ENCODE peak calls at places on chromosome 12, in five cellular contexts. L is HL-60, N is kidney epithelial cell, K is fibroblast of lung, Q is cardiac muscle cell. O is an unnamed sample.

GRCh38 chr12:85733984-85734383 is 102.2 kb downstream of the RASSF9 start:
- DNase-seq in K (peak; percentile 18), L (no peak), Q (peak; percentile 32), N (no peak), O (no peak)

GRCh38 chr12:8709124-8709830 is 11.5 kb downstream of the RIMKLB start:
- DNase-seq in K (no peak), Q (no peak), L (no peak), N (no peak), O (no peak)

GRCh38 chr12:51395283-51396230 is 4.4 kb upstream of the GALNT6 start:
- DNase-seq in Q (no peak), K (no peak), N (no peak), L (no peak), O (no peak)

GRCh38 chr12:120119395-120119973 is 2.9 kb upstream of the RAB35 start:
- DNase-seq in L (no peak), Q (no peak), K (peak; percentile 33), N (no peak), O (no peak)

GRCh38 chr12:12432373-12432772 is 75.5 kb downstream of the BORCS5 start:
- DNase-seq in Q (peak; percentile 68), L (no peak), K (peak; percentile 74), N (no peak), O (peak; percentile 79)

GRCh38 chr12:11717533-11717961 is 68.1 kb downstream of the ETV6 start:
- DNase-seq in K (peak; percentile 36), L (no peak), Q (no peak), N (peak; percentile 37), O (no peak)

GRCh38 chr12:120102189-120103043 is 14.1 kb downstream of the RAB35 start:
- DNase-seq in L (peak; percentile 44), K (no peak), N (no peak), Q (no peak), O (no peak)

GRCh38 chr12:56119361-56119796 is 1.3 kb downstream of the ZC3H10 start:
- DNase-seq in Q (peak; percentile 97), N (peak; percentile 79), L (peak; percentile 86), K (peak; percentile 89), O (peak; percentile 92)

GRCh38 chr12:65765436-65765813 is 58.9 kb upstream of the HMGA2 start:
- DNase-seq in Q (peak; percentile 81), K (peak; percentile 96), L (no peak), N (no peak), O (no peak)

GRCh38 chr12:12398026-12398859 is 41.4 kb downstream of the BORCS5 start:
- DNase-seq in Q (peak; percentile 98), K (peak; percentile 98), L (no peak), N (peak; percentile 88), O (peak; percentile 37)

GRCh38 chr12:537772-538171 is 78.0 kb downstream of the B4GALNT3 start:
- DNase-seq in Q (no peak), L (no peak), N (no peak), K (no peak), O (no peak)

GRCh38 chr12:62933220-62933870 is 1.6 kb downstream of the PPM1H start:
- DNase-seq in N (no peak), L (no peak), K (no peak), Q (no peak), O (no peak)

GRCh38 chr12:126469211-126469610 is 1404.0 kb downstream of the AACS start:
- DNase-seq in Q (no peak), K (no peak), L (no peak), N (no peak), O (no peak)

GRCh38 chr12:20269352-20270067 is 98.8 kb upstream of the PDE3A start:
- DNase-seq in K (no peak), N (no peak), Q (no peak), L (no peak), O (no peak)

GRCh38 chr12:12086975-12087692 is 16.4 kb downstream of the BCL2L14 start:
- DNase-seq in L (no peak), Q (no peak), K (no peak), N (no peak), O (no peak)

GRCh38 chr12:127293507-127294310 is 973.3 kb upstream of the TMEM132C start:
- DNase-seq in Q (peak; percentile 41), K (peak; percentile 50), L (peak; percentile 56), N (no peak), O (peak; percentile 19)

GRCh38 chr12:49483621-49484020 is 55.2 kb upstream of the KCNH3 start:
- DNase-seq in L (no peak), Q (no peak), N (no peak), K (peak; percentile 69), O (no peak)

GRCh38 chr12:64707362-64707761 is 51.8 kb downstream of the GNS start:
- DNase-seq in N (no peak), Q (no peak), L (no peak), K (no peak), O (no peak)

GRCh38 chr12:11553871-11554533 is 95.5 kb upstream of the ETV6 start:
- DNase-seq in N (no peak), K (peak; percentile 57), L (peak; percentile 66), Q (peak; percentile 75), O (peak; percentile 24)

DNA sequence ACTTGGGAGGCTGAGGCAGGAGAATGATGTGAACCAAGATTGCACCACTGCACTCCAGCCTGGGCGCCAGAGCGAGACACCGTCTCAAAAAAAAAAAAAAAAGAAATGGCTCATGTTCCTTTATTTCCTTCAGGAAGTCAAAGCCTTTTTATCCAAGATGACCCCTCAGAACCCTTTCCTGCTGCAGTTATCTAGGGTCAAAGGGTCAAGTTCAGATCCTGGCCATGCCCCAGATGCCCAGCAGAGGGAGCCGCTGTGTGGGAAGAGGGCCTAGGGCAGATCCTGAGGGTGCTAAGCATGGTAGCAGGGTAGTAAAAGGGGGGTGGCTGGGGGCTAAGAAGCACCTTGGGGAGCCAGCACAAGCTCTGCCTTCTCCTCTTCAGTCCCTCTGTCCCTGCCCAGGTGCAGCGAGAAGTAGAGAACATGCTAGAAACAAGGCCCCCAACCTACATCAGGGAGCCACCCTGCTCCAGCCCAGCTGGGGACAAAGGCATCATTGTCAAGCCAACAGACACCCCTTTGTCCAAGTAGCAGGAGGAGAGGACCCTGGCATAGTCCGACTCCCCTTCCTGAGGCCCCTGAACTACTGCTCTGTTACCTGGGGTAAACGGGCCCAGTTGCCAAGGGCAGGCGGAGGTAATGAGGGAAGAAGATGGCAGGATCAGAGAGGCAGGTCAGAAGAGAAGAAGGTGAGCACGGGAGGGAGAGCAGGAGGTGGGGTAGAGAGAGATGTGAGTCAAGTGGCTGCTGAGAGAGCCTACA is 6.5 kb downstream of the NFE2 start:
- DNase-seq in K (no peak), L (peak; percentile 71), N (no peak), Q (peak; percentile 41), O (no peak)
- TF ChIP-seq CTCF in K (peak; percentile 81), L (peak; percentile 91), N (peak; percentile 72), Q (peak; percentile 89), O (peak; percentile 86)

DNA sequence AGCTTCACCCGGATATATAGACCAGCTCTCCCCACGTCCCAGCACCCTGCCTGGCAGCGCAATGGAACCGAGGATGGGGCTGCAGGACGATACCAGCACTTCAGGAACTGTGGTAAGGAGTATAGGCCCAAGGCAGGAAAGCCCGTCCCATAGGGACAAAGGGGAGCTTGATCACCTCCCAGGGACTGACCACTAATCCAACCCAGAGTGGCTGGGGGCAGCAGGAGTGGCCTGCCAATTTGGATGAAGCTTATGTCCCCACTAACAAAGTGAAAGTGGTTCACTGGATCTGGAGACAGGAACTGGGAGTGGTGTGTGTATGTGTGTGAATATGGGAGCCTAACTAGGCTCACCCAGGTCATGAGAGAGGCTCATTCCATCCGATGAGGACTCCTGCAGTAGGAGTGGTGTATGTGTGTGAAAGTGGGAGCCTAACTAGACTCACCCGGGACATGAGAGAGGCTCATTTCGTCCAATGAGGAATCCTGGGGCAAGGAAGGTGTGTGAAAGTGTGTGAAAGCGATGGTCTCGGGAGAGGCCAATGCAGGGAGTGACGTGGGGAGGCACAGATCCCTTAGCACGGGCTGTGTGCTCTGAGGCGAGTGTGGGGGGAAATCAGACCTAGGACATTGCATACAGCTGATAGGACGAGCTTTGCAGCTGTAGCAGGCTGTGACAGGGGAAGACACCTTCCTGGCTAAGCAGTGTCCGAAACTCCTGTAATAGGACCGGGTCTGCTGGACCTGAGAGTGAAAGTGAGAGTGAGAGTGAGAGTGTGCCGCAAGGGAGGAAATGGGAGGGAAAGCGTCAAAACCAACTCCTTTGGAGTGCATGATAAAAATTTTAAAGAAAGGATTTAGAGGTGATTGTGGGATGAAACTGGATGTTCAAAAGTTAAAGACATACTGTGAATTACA is 25.7 kb downstream of the KLRK1 start:
- DNase-seq in Q (peak; percentile 55), N (no peak), L (peak; percentile 40), K (peak; percentile 50), O (no peak)
- H3K4me3 ChIP-seq in Q (peak overlapping the region; percentile 34), N (peak overlapping the region; percentile 51), L (peak overlapping the region; percentile 57), K (peak overlapping the region; percentile 61), O (peak overlapping the region; percentile 58)

GRCh38 chr12:30753233-30753632 is 1.5 kb downstream of the CAPRIN2 start:
- DNase-seq in Q (peak; percentile 66), K (peak; percentile 56), L (no peak), N (no peak), O (no peak)
- TF ChIP-seq CTCF in Q (peak; percentile 65), K (peak; percentile 36), L (no peak), N (peak; percentile 52), O (peak; percentile 58)

GRCh38 chr12:103431387-103431786 is 64.4 kb downstream of the C12orf42 start:
- DNase-seq in Q (no peak), N (no peak), K (no peak), L (no peak), O (no peak)
- H3K4me3 ChIP-seq in Q (no peak overlapping the region), N (no peak overlapping the region), K (no peak overlapping the region), L (no peak overlapping the region), O (no peak overlapping the region)

GRCh38 chr12:111175404-111175803 is 193.5 kb downstream of the PHETA1 start:
- DNase-seq in N (no peak), K (no peak), L (no peak), Q (no peak), O (no peak)

GRCh38 chr12:111173391-111174282 is 195.3 kb downstream of the PHETA1 start:
- DNase-seq in K (no peak), N (no peak), L (peak; percentile 61), Q (no peak), O (no peak)

GRCh38 chr12:111171832-111172231 is 197.1 kb downstream of the PHETA1 start:
- DNase-seq in L (no peak), N (no peak), K (no peak), Q (no peak), O (no peak)

GRCh38 chr12:111171334-111171733 is 197.6 kb downstream of the PHETA1 start:
- DNase-seq in N (no peak), K (no peak), Q (no peak), L (no peak), O (no peak)

DNA sequence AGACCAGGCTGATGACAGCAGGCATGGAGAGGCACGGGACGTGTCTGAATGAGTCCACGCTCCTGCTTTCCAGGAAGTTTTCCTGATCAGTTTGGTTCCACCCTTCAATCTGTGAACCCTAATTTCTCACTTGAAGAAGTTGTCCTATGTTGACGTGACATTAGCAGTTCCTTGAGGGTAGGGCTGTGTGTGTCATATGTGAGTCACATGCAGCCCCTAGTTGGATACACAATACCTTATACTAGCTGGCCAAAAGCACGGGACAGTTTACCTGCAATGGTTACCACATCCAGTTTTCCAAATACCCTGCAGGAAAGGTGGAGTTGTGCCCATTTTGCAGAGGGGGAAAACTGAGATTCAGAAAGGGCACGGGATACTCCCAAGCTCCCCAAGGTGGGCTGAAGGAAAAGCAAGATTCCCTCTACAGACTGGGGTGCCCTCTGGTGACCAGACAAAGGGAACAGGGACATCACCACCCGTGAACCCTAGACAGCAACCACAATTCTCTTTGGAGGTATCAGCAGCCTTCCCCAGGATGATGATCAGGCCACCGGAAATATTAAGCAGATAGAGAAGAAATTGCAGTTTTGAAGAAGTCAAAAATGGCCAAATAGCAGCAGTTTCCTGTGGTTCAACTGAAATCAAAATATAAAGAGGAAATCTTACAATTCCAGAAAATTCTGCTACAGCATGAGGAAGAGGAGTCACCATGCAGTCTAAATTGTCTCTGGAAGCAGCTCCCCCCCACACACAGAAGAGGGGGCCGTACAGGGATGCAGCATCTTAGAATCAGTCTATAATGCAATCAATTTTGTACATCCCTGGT is 194.4 kb downstream of the PHETA1 start:
- DNase-seq in L (peak; percentile 84), K (no peak), N (no peak), Q (peak; percentile 17), O (no peak)
- TF ChIP-seq CTCF in L (no peak), K (no peak), N (no peak), Q (peak; percentile 12), O (no peak)

GRCh38 chr12:70364695-70365397 is 1.2 kb upstream of the KCNMB4 start:
- DNase-seq in K (no peak), N (no peak), Q (no peak), L (no peak), O (no peak)
- H3K4me3 ChIP-seq in K (no peak overlapping the region), N (no peak overlapping the region), Q (peak overlapping the region; percentile 58), L (no peak overlapping the region), O (peak overlapping the region; percentile 48)